ENCODE peak calls at places on chromosomes 2 and 18, in ten cellular contexts. V is AML-193, N is AG04449, B is RPMI8226, L is pons, C is omental fat pad, J is fibroblast of the aortic adventitia, E is foreskin fibroblast, X is neural crest cell, F is fibroblast of mammary gland. G is an unnamed sample.

GRCh38 chr2:115292742-115293141 is 850.3 kb downstream of the DPP10 start:
- DNase-seq in B (no peak), L (no peak), C (no peak), V (no peak), E (no peak), J (no peak), N (no peak), X (no peak), F (no peak), G (no peak)

GRCh38 chr18:7741640-7742039 is 174.5 kb downstream of the PTPRM start:
- DNase-seq in X (no peak), F (no peak), C (no peak), N (no peak), B (no peak), J (no peak), V (no peak), L (no peak), E (no peak), G (no peak)

GRCh38 chr18:63617049-63617995 is 26.7 kb downstream of the SERPINB4 start:
- DNase-seq in E (no peak), F (no peak), C (no peak), V (no peak), X (no peak), J (peak), L (no peak), N (no peak), B (no peak), G (no peak)

GRCh38 chr18:70559446-70559845 is 270.6 kb downstream of the SOCS6 start:
- DNase-seq in L (no peak), E (no peak), B (no peak), V (no peak), C (no peak), X (no peak), N (no peak), F (no peak), J (no peak), G (no peak)

GRCh38 chr2:152200562-152201465 is 25.3 kb upstream of the STAM2 start:
- DNase-seq in L (peak), E (peak), X (no peak), J (peak), F (peak), B (peak), N (peak), C (peak), V (no peak), G (peak)

GRCh38 chr2:38499921-38500634 is 102.7 kb downstream of the HNRNPLL start:
- DNase-seq in C (no peak), V (no peak), L (no peak), E (no peak), X (no peak), B (no peak), F (no peak), N (no peak), J (peak), G (no peak)

GRCh38 chr2:86037141-86037794 is 68.4 kb downstream of the POLR1A start:
- DNase-seq in J (peak), N (no peak), B (peak), L (peak), E (peak), F (peak), X (no peak), C (peak), V (no peak), G (peak)

GRCh38 chr18:73758446-73758845 is 389.2 kb downstream of the FBXO15 start:
- DNase-seq in X (no peak), L (no peak), E (peak), F (peak), B (no peak), N (no peak), J (peak), V (no peak), C (no peak), G (no peak)

GRCh38 chr2:241940329-241940728 is 70.8 kb downstream of the RTP5 start:
- DNase-seq in B (no peak), X (no peak), N (no peak), L (no peak), J (no peak), E (no peak), C (no peak), V (peak), F (peak), G (peak)

GRCh38 chr2:144357623-144358400 is 162.1 kb downstream of the ZEB2 start:
- DNase-seq in C (no peak), N (peak), X (no peak), J (peak), V (no peak), B (peak), F (peak), L (no peak), E (peak), G (peak)

GRCh38 chr2:18900691-18901113 is 311.3 kb upstream of the NT5C1B start:
- DNase-seq in V (no peak), F (peak), B (no peak), E (peak), N (no peak), J (peak), L (peak), C (no peak), X (no peak), G (no peak)

GRCh38 chr18:78716581-78716980 is 263.0 kb upstream of the SALL3 start:
- DNase-seq in V (no peak), N (no peak), E (no peak), L (no peak), F (no peak), X (no peak), J (no peak), B (no peak), C (no peak), G (no peak)

GRCh38 chr2:239211391-239212094 is 189.3 kb downstream of the HDAC4 start:
- DNase-seq in F (no peak), J (peak), N (no peak), C (no peak), E (no peak), V (no peak), X (no peak), L (peak), B (no peak), G (peak)

GRCh38 chr18:8329186-8329771 is 280.0 kb upstream of the RAB12 start:
- DNase-seq in J (peak), X (no peak), F (peak), N (peak), C (no peak), V (no peak), E (peak), L (no peak), B (peak), G (peak)

GRCh38 chr2:101540518-101540917 is 65.6 kb upstream of the RFX8 start:
- DNase-seq in F (peak), E (peak), N (no peak), B (no peak), V (no peak), C (no peak), J (peak), X (no peak), L (no peak), G (peak)

GRCh38 chr2:104574367-104574766 is 279.5 kb upstream of the POU3F3 start:
- DNase-seq in J (no peak), B (no peak), L (no peak), C (no peak), X (no peak), E (no peak), V (no peak), F (no peak), N (no peak), G (no peak)

GRCh38 chr18:12608292-12608691 is 49.6 kb downstream of the SPIRE1 start:
- DNase-seq in J (peak), B (no peak), F (peak), X (no peak), L (no peak), N (no peak), V (no peak), C (no peak), E (peak), G (peak)

GRCh38 chr2:85583667-85584353 is 421 bp upstream of the VAMP5 start:
- DNase-seq in B (no peak), C (no peak), F (no peak), E (peak), N (no peak), L (no peak), J (no peak), V (no peak), X (no peak), G (no peak)

GRCh38 chr18:79139206-79139605 is 70.0 kb downstream of the ATP9B start:
- DNase-seq in C (no peak), L (no peak), J (no peak), F (no peak), B (no peak), N (no peak), E (no peak), X (no peak), V (no peak), G (no peak)

GRCh38 chr18:75760208-75760607 is 332.7 kb upstream of the SMIM21 start:
- DNase-seq in C (no peak), N (no peak), B (no peak), F (no peak), L (no peak), J (no peak), V (no peak), E (no peak), X (no peak), G (no peak)

GRCh38 chr2:122033796-122034195 is 278.3 kb downstream of the TSN start:
- DNase-seq in L (no peak), N (no peak), B (no peak), J (no peak), F (no peak), V (no peak), E (no peak), C (no peak), X (no peak), G (no peak)

GRCh38 chr2:88503771-88504170 is 51.3 kb upstream of the FOXI3 start:
- DNase-seq in E (no peak), L (no peak), C (no peak), F (no peak), J (no peak), N (no peak), X (no peak), V (no peak), B (no peak), G (no peak)

GRCh38 chr2:57602738-57603137 is 443.9 kb upstream of the VRK2 start:
- DNase-seq in F (no peak), V (peak), B (no peak), J (no peak), E (no peak), L (no peak), N (no peak), X (no peak), C (no peak), G (no peak)

GRCh38 chr2:130807659-130808385 is 28.9 kb upstream of the ARHGEF4 start:
- DNase-seq in N (no peak), C (no peak), L (no peak), E (no peak), X (no peak), J (no peak), B (no peak), F (no peak), V (no peak), G (no peak)

GRCh38 chr2:2059199-2059598 is 271.9 kb downstream of the MYT1L start:
- DNase-seq in F (no peak), E (no peak), C (no peak), J (no peak), X (no peak), V (no peak), N (no peak), B (no peak), L (no peak), G (no peak)

GRCh38 chr2:191923652-191923997 is 76.7 kb upstream of the CAVIN2 start:
- DNase-seq in L (no peak), B (no peak), N (no peak), E (no peak), C (no peak), X (no peak), V (no peak), F (no peak), J (no peak), G (no peak)

GRCh38 chr2:134295441-134295840 is 41.6 kb downstream of the MGAT5 start:
- DNase-seq in C (no peak), V (no peak), F (no peak), L (no peak), E (no peak), B (no peak), N (no peak), J (no peak), X (no peak), G (no peak)

GRCh38 chr2:176751314-176751713 is 461.3 kb upstream of the HNRNPA3 start:
- DNase-seq in F (no peak), E (no peak), J (no peak), L (no peak), B (no peak), N (no peak), X (no peak), C (no peak), V (no peak), G (no peak)

GRCh38 chr18:24734058-24734457 is 273.6 kb downstream of the HRH4 start:
- DNase-seq in L (peak), N (no peak), V (no peak), C (no peak), J (peak), E (peak), X (peak), F (peak), B (peak), G (no peak)

GRCh38 chr18:56576826-56577573 is 61.4 kb downstream of the TXNL1 start:
- DNase-seq in E (no peak), J (no peak), B (no peak), F (no peak), C (no peak), L (no peak), X (no peak), N (no peak), V (no peak), G (peak)

GRCh38 chr18:75029456-75029855 is 179.5 kb downstream of the PTGR3 start:
- DNase-seq in V (no peak), F (no peak), N (no peak), B (no peak), C (no peak), E (no peak), J (no peak), X (no peak), L (no peak), G (no peak)

GRCh38 chr2:127608061-127609011 is 37.6 kb upstream of the GPR17 start:
- DNase-seq in E (no peak), F (no peak), C (no peak), L (no peak), X (no peak), V (no peak), N (no peak), J (no peak), B (no peak), G (no peak)

GRCh38 chr18:55343396-55344073 is 244.5 kb downstream of the TCF4 start:
- DNase-seq in C (no peak), V (peak), J (peak), L (peak), F (peak), B (peak), N (no peak), E (peak), X (no peak), G (peak)

GRCh38 chr2:120612471-120612870 is 123.2 kb upstream of the GLI2 start:
- DNase-seq in N (no peak), F (no peak), X (no peak), J (no peak), C (no peak), L (no peak), V (no peak), B (no peak), E (no peak), G (no peak)

GRCh38 chr2:120262761-120263428 is 10.2 kb downstream of the RALB start:
- DNase-seq in V (no peak), E (peak), C (no peak), F (peak), N (no peak), L (no peak), B (no peak), J (peak), X (no peak), G (peak)